ENCODE peak calls at places on chromosomes 6 and 20, in six cellular contexts. W is nucleus accumbens; B is fibroblast of pulmonary artery; A is HFFc6; F is ureter; K is stimulated activated CD8-positive, alpha-beta memory T cell treated with anti-CD3 and anti-CD28 coated beads, Interleukin-7, amount 100 ng/mL, for 4 hours. N is an unnamed sample.

GRCh38 chr6:158018851-158019361 is 37.2 kb downstream of the SYNJ2 start:
- DNase-seq in K (no peak), B (peak), W (no peak), A (no peak), F (no peak), N (no peak)

GRCh38 chr6:38349795-38350194 is 289.9 kb downstream of the BTBD9 start:
- DNase-seq in K (no peak), W (no peak), B (peak), A (peak), F (no peak), N (no peak)

GRCh38 chr6:157800420-157801237 is 22.4 kb upstream of the SNX9 start:
- DNase-seq in W (no peak), K (no peak), F (no peak), A (peak), B (peak), N (no peak)

GRCh38 chr6:18155273-18155863 is at the start of gene KDM1B:
- DNase-seq in F (peak), W (no peak), K (peak), A (peak), B (peak), N (peak)

GRCh38 chr6:141398954-141399353 is 733.8 kb upstream of the GJE1 start:
- DNase-seq in A (no peak), B (no peak), F (no peak), W (no peak), K (no peak), N (no peak)

GRCh38 chr6:16621002-16621401 is 140.3 kb downstream of the ATXN1 start:
- DNase-seq in K (no peak), F (no peak), A (no peak), W (no peak), B (no peak), N (no peak)

GRCh38 chr20:47309806-47310426 is 46.6 kb downstream of the ZMYND8 start:
- DNase-seq in A (no peak), F (no peak), K (no peak), W (no peak), B (no peak), N (no peak)

GRCh38 chr20:58808296-58809046 is 42.2 kb downstream of the GNAS-AS1 start:
- DNase-seq in K (no peak), W (no peak), F (no peak), B (no peak), A (no peak), N (no peak)

GRCh38 chr20:48364055-48364454 is 463.7 kb downstream of the PREX1 start:
- DNase-seq in W (no peak), A (no peak), B (no peak), K (no peak), F (no peak), N (no peak)

GRCh38 chr6:128517124-128517523 is 3.3 kb downstream of the PTPRK start:
- DNase-seq in B (no peak), A (no peak), W (no peak), K (no peak), F (no peak), N (no peak)

GRCh38 chr20:63472159-63472811 is at the start of gene KCNQ2:
- DNase-seq in W (no peak), K (no peak), B (no peak), F (no peak), A (no peak), N (no peak)

GRCh38 chr20:42996141-42996540 is 193.6 kb downstream of the PTPRT start:
- DNase-seq in K (no peak), B (no peak), F (no peak), W (no peak), A (no peak), N (no peak)